ENCODE peak calls at places on chromosomes 6 and 20, in eight cellular contexts. T is IMR-90; C is ovary; M is CD4-positive, alpha-beta memory T cell; J is psoas muscle; S is upper lobe of right lung; Y is endothelial cell of umbilical vein; G is K562. V is an unnamed sample.

GRCh38 chr6:125259354-125259736 is 42.4 kb downstream of the HDDC2 start:
- DNase-seq in T (no peak), M (no peak), S (no peak), C (no peak), G (no peak), Y (no peak), J (no peak), V (no peak)

GRCh38 chr6:142943746-142944125 is 1.2 kb downstream of the HIVEP2 start:
- DNase-seq in J (no peak), T (peak; percentile 48), G (no peak), M (peak; percentile 69), C (peak; percentile 47), S (no peak), Y (peak; percentile 38), V (peak; percentile 6)

GRCh38 chr20:36988494-36988966 is 37.0 kb upstream of the SAMHD1 start:
- DNase-seq in J (no peak), S (no peak), T (peak; percentile 58), Y (peak; percentile 91), C (no peak), M (peak; percentile 53), G (no peak), V (no peak)

GRCh38 chr20:1844723-1845523 is 50.3 kb upstream of the SIRPA start:
- DNase-seq in Y (peak; percentile 29), S (peak; percentile 75), T (peak; percentile 92), J (peak; percentile 66), M (no peak), C (no peak), G (no peak), V (no peak)

GRCh38 chr6:70669133-70669532 is 1.4 kb downstream of the SMAP1 start:
- DNase-seq in G (no peak), Y (no peak), T (peak; percentile 12), J (no peak), C (no peak), S (no peak), M (no peak), V (no peak)

GRCh38 chr6:76516924-76517323 is 444.5 kb upstream of the IMPG1 start:
- DNase-seq in S (no peak), Y (no peak), C (no peak), G (no peak), M (no peak), T (no peak), J (no peak), V (no peak)

GRCh38 chr6:33621396-33622388 is 570 bp downstream of the ITPR3 start:
- DNase-seq in M (peak; percentile 33), S (peak; percentile 88), C (peak; percentile 61), G (peak; percentile 66), Y (peak; percentile 34), J (peak; percentile 74), T (no peak), V (no peak)

GRCh38 chr20:15708984-15709598 is 864.2 kb downstream of the KIF16B start:
- DNase-seq in Y (no peak), S (peak; percentile 66), T (no peak), J (no peak), G (peak; percentile 29), M (no peak), C (no peak), V (no peak)

GRCh38 chr6:98871057-98871456 is 36.7 kb downstream of the POU3F2 start:
- DNase-seq in M (no peak), C (no peak), G (no peak), Y (peak; percentile 66), S (no peak), J (no peak), T (no peak), V (no peak)

GRCh38 chr20:50900261-50900660 is 31.0 kb downstream of the ADNP start:
- DNase-seq in C (no peak), M (no peak), Y (no peak), S (no peak), G (no peak), J (no peak), T (no peak), V (no peak)

GRCh38 chr6:33249732-33250625 is 21.7 kb downstream of the VPS52 start:
- DNase-seq in S (no peak), T (peak; percentile 88), J (peak; percentile 63), C (peak; percentile 47), G (no peak), Y (peak; percentile 52), M (no peak), V (no peak)

GRCh38 chr6:166988674-166989201 is 10.5 kb upstream of the CEP43 start:
- DNase-seq in T (no peak), G (no peak), M (no peak), S (no peak), Y (no peak), J (no peak), C (no peak), V (no peak)

GRCh38 chr20:46289416-46289815 is 18.9 kb downstream of the CDH22 start:
- DNase-seq in Y (no peak), J (no peak), M (no peak), T (no peak), G (no peak), S (no peak), C (no peak), V (no peak)

DNA sequence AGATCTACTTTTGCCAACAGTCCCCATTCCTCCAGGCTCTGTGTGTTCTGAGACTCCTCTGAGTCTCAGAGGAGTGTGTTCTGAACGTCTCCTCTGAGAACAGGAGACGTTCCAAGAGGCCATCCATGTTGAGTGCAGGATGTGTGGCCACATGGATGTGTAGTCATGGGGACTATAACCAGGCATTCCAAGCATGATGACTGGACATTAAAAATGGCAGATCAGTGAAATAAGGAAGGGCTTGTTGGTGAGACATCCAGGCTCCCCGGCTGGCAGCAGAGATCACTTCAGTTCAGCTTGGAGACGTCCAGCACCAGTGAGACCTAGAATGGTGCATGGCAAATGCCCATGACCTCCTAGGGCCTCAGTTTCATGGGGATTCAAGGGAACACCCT is 34.3 kb upstream of the POU5F1 start:
- DNase-seq in S (no peak), J (no peak), Y (no peak), C (no peak), T (peak; percentile 18), G (no peak), M (no peak), V (no peak)
- H3K4me1 ChIP-seq in S (peaks cover 25% of the 10 kb centered on the region), J (peaks cover 13% of the 10 kb centered on the region), Y (peaks cover 14% of the 10 kb centered on the region), C (peaks cover 2% of the 10 kb centered on the region), T (peaks cover 6% of the 10 kb centered on the region), G (peaks cover 18% of the 10 kb centered on the region), M (peaks cover 48% of the 10 kb centered on the region), V (peaks cover 31% of the 10 kb centered on the region)

GRCh38 chr6:169920359-169921020 is 169.1 kb downstream of the ERMARD start:
- DNase-seq in J (no peak), C (no peak), Y (no peak), G (no peak), S (no peak), M (no peak), T (no peak), V (no peak)

GRCh38 chr6:169926617-169927417 is 175.4 kb downstream of the ERMARD start:
- DNase-seq in J (no peak), T (no peak), M (no peak), Y (no peak), G (no peak), C (no peak), S (no peak), V (no peak)

GRCh38 chr6:169921853-169922779 is 170.7 kb downstream of the ERMARD start:
- DNase-seq in Y (no peak), T (no peak), J (no peak), M (no peak), G (no peak), C (no peak), S (no peak), V (no peak)

GRCh38 chr6:169921227-169921626 is 169.8 kb downstream of the ERMARD start:
- DNase-seq in M (no peak), J (no peak), C (no peak), Y (no peak), T (no peak), G (no peak), S (no peak), V (no peak)

DNA sequence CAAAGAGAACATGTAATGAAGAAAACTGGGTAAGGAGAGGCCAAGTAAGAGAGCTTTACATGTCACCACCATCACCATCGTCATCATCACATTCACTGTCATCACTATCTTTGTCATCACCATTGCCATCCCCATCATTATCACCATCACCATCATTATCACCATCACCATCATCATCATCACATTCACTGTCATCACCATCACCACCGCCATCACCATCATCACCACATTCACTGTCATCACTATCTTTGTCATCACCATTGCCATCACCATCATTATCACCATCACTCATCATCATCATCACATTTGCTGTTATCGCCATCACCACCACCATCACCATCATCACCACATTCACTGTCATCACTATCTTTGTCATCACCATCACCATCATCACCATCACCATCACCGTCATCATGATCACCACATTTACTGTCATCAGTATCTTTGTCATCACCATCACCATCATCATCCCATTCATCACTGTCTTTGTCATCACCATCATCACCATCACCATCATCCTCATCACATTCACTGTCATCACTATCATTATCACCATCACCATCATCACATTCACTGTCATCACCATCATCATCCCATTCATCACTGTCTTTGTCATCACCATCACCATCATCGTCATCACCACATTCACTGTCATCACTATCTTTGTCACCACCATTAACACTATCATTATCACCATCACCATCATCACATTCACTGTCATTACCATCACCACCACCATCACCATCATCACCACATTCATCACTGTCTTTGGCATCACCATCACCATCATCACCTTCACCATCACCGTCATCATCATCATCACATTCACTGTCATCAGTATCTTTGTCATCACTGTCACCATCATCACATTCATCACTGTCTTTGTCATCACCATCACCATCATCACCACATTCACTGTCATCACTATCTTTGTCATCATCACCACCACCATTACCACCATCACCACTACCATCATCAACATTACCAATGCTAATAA is 172.3 kb downstream of the ERMARD start:
- DNase-seq in S (no peak), J (no peak), M (no peak), T (no peak), G (no peak), C (no peak), Y (no peak), V (no peak)
- H3K27ac ChIP-seq in S (no peak overlapping the region), J (no peak overlapping the region), M (no peak overlapping the region), T (no peak overlapping the region), G (no peak overlapping the region), C (no peak overlapping the region), Y (no peak overlapping the region), V (no peak overlapping the region)

GRCh38 chr20:61391185-61391584 is 139.1 kb downstream of the CDH4 start:
- DNase-seq in T (no peak), C (no peak), J (no peak), M (no peak), S (no peak), G (no peak), Y (no peak), V (no peak)
- H3K27me3 ChIP-seq in T (no peaks in the 10 kb centered on the region), C (no peaks in the 10 kb centered on the region), J (peaks cover 3% of the 10 kb centered on the region), M (no peaks in the 10 kb centered on the region), S (no peaks in the 10 kb centered on the region), G (peaks cover 33% of the 10 kb centered on the region), Y (no peaks in the 10 kb centered on the region), V (no peaks in the 10 kb centered on the region)

GRCh38 chr6:37155394-37156312 is 14.3 kb upstream of the PIM1 start:
- DNase-seq in S (no peak), Y (no peak), G (peak; percentile 56), T (no peak), C (no peak), J (no peak), M (no peak), V (no peak)
- H3K4me1 ChIP-seq in S (peaks cover 3% of the 10 kb centered on the region), Y (peaks cover 3% of the 10 kb centered on the region), G (peaks cover 13% of the 10 kb centered on the region), T (peaks cover under 1% of the 10 kb centered on the region), C (peaks cover 2% of the 10 kb centered on the region), J (peaks cover 2% of the 10 kb centered on the region), M (peaks cover 23% of the 10 kb centered on the region), V (peaks cover 14% of the 10 kb centered on the region)